ENCODE peak calls at places on chromosomes 13 and 19, in six cellular contexts. One of them, this sample, is unnamed.
A peak's percentile ranks its signal among the peaks of the same experiment; 100 is the strongest.

GRCh38 chr19:1465191-1466016 is 13.6 kb downstream of the C19orf25 start:
- DNase-seq in sigmoid colon: no peak
- DNase-seq in cardiac fibroblast: peak; percentile 51
- DNase-seq in type B pancreatic cell: no peak
- DNase-seq in cardiac muscle cell: no peak
- DNase-seq in uterus: no peak
- DNase-seq in this sample: peak; percentile 75

GRCh38 chr19:46031781-46032596 is 8.8 kb downstream of the IGFL4 start:
- DNase-seq in cardiac muscle cell: no peak
- DNase-seq in sigmoid colon: peak; percentile 43
- DNase-seq in type B pancreatic cell: no peak
- DNase-seq in uterus: no peak
- DNase-seq in cardiac fibroblast: no peak
- DNase-seq in this sample: no peak

GRCh38 chr13:75670496-75670895 is 34.4 kb downstream of the LMO7 start:
- DNase-seq in cardiac fibroblast: peak; percentile 57
- DNase-seq in sigmoid colon: no peak
- DNase-seq in type B pancreatic cell: no peak
- DNase-seq in cardiac muscle cell: no peak
- DNase-seq in uterus: no peak
- DNase-seq in this sample: no peak

GRCh38 chr13:59374720-59375119 is 789.0 kb downstream of the DIAPH3 start:
- DNase-seq in cardiac fibroblast: no peak
- DNase-seq in uterus: no peak
- DNase-seq in cardiac muscle cell: no peak
- DNase-seq in type B pancreatic cell: no peak
- DNase-seq in sigmoid colon: no peak
- DNase-seq in this sample: no peak

GRCh38 chr19:46015080-46015960 is 7.5 kb downstream of the PGLYRP1 start:
- DNase-seq in cardiac fibroblast: no peak
- DNase-seq in cardiac muscle cell: peak; percentile 46
- DNase-seq in sigmoid colon: no peak
- DNase-seq in type B pancreatic cell: no peak
- DNase-seq in uterus: peak; percentile 46
- DNase-seq in this sample: peak; percentile 76

GRCh38 chr19:10193666-10194499 is 870 bp downstream of the DNMT1 start:
- DNase-seq in uterus: no peak
- DNase-seq in type B pancreatic cell: peak; percentile 72
- DNase-seq in cardiac muscle cell: peak; percentile 35
- DNase-seq in cardiac fibroblast: peak; percentile 69
- DNase-seq in sigmoid colon: no peak
- DNase-seq in this sample: peak; percentile 66

GRCh38 chr19:17160908-17161307 is 54.2 kb upstream of the USE1 start:
- DNase-seq in cardiac muscle cell: no peak
- DNase-seq in type B pancreatic cell: no peak
- DNase-seq in sigmoid colon: no peak
- DNase-seq in uterus: no peak
- DNase-seq in cardiac fibroblast: no peak
- DNase-seq in this sample: no peak

GRCh38 chr13:42720116-42720857 is 61.1 kb upstream of the FAM216B start:
- DNase-seq in uterus: peak; percentile 56
- DNase-seq in cardiac fibroblast: peak; percentile 100
- DNase-seq in type B pancreatic cell: no peak
- DNase-seq in cardiac muscle cell: peak; percentile 99
- DNase-seq in sigmoid colon: peak; percentile 75
- DNase-seq in this sample: no peak

GRCh38 chr13:114097893-114098688 is 34.3 kb downstream of the RASA3 start:
- DNase-seq in cardiac fibroblast: no peak
- DNase-seq in uterus: peak; percentile 14
- DNase-seq in sigmoid colon: peak; percentile 57
- DNase-seq in cardiac muscle cell: no peak
- DNase-seq in type B pancreatic cell: no peak
- DNase-seq in this sample: no peak

GRCh38 chr13:97280478-97280877 is 58.3 kb downstream of the MBNL2 start:
- DNase-seq in cardiac fibroblast: no peak
- DNase-seq in cardiac muscle cell: no peak
- DNase-seq in uterus: no peak
- DNase-seq in sigmoid colon: no peak
- DNase-seq in type B pancreatic cell: no peak
- DNase-seq in this sample: no peak

GRCh38 chr19:46133101-46133627 is 8.7 kb upstream of the IGFL3 start:
- DNase-seq in cardiac fibroblast: peak; percentile 98
- DNase-seq in cardiac muscle cell: peak; percentile 92
- DNase-seq in type B pancreatic cell: no peak
- DNase-seq in sigmoid colon: no peak
- DNase-seq in uterus: peak; percentile 41
- DNase-seq in this sample: no peak

GRCh38 chr13:76955236-76955635 is 6.9 kb downstream of the ACOD1 start:
- DNase-seq in cardiac fibroblast: no peak
- DNase-seq in uterus: no peak
- DNase-seq in cardiac muscle cell: no peak
- DNase-seq in sigmoid colon: no peak
- DNase-seq in type B pancreatic cell: no peak
- DNase-seq in this sample: no peak

GRCh38 chr13:48159436-48160225 is 64.7 kb upstream of the MED4 start:
- DNase-seq in sigmoid colon: no peak
- DNase-seq in cardiac fibroblast: peak; percentile 31
- DNase-seq in type B pancreatic cell: no peak
- DNase-seq in cardiac muscle cell: no peak
- DNase-seq in uterus: no peak
- DNase-seq in this sample: no peak

DNA sequence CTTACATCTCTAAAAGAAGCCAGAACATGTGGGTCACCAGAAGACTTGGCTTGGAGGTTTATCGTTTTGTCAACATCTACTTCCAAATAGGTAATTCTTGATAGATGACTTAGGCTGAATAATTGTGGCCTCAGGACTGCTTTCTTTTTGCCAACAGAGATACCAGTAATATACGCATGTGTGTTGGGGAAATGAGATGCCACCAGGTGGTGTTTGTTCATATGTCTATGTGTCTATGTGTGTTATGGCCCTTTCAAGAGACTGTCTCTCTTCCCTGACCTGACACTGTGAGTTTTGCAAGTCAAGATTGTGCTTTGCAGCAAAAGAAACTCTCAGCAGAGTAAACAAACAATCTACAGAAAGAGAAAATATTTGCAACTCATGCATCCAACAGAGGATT is 31.6 kb upstream of the METTL21C start:
- DNase-seq in cardiac fibroblast: no peak
- DNase-seq in type B pancreatic cell: no peak
- DNase-seq in cardiac muscle cell: no peak
- DNase-seq in sigmoid colon: no peak
- DNase-seq in uterus: no peak
- DNase-seq in this sample: no peak
- TF ChIP-seq CTCF in cardiac fibroblast: no peak
- TF ChIP-seq CTCF in type B pancreatic cell: no peak
- TF ChIP-seq CTCF in cardiac muscle cell: no peak
- TF ChIP-seq CTCF in sigmoid colon: no peak
- TF ChIP-seq CTCF in uterus: no peak
- TF ChIP-seq CTCF in this sample: no peak

GRCh38 chr13:107680115-107680514 is 535.2 kb downstream of the LIG4 start:
- DNase-seq in cardiac muscle cell: peak; percentile 3
- DNase-seq in sigmoid colon: no peak
- DNase-seq in type B pancreatic cell: no peak
- DNase-seq in uterus: no peak
- DNase-seq in cardiac fibroblast: no peak
- DNase-seq in this sample: no peak
- TF ChIP-seq CTCF in cardiac muscle cell: no peak
- TF ChIP-seq CTCF in sigmoid colon: no peak
- TF ChIP-seq CTCF in type B pancreatic cell: no peak
- TF ChIP-seq CTCF in uterus: no peak
- TF ChIP-seq CTCF in cardiac fibroblast: no peak
- TF ChIP-seq CTCF in this sample: no peak

DNA sequence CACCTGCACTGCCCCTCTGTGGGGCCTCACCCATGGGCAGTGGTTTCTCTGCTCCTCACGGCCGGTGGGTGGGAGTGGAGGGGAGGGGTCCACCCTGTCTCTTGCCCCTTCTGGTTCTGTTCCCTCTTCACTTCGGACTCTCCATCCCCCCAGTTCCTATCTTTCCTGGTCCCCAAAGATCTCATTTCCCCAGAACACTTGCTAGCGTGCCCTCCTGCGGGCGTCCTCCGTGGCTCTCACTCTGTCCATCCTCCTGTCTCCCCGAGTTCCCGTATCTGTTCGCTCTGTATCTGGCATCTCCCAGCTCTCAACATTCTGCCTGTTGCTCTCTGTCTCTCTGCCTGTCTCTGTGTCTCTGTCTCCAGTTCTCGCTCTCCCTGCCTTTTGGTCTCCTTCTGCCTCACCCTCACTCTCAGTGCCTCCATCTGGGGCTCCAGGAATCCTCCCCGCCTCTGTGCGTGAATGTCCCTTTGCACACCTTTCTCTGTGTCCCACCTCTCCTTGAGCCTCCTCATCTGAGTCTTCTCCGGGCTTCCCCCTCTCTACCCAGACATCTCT is 363 bp downstream of the SPIB start:
- DNase-seq in sigmoid colon: no peak
- DNase-seq in type B pancreatic cell: no peak
- DNase-seq in uterus: no peak
- DNase-seq in cardiac muscle cell: no peak
- DNase-seq in cardiac fibroblast: no peak
- DNase-seq in this sample: no peak
- TF ChIP-seq CTCF in sigmoid colon: no peak
- TF ChIP-seq CTCF in type B pancreatic cell: no peak
- TF ChIP-seq CTCF in uterus: no peak
- TF ChIP-seq CTCF in cardiac muscle cell: no peak
- TF ChIP-seq CTCF in cardiac fibroblast: no peak
- TF ChIP-seq CTCF in this sample: no peak

DNA sequence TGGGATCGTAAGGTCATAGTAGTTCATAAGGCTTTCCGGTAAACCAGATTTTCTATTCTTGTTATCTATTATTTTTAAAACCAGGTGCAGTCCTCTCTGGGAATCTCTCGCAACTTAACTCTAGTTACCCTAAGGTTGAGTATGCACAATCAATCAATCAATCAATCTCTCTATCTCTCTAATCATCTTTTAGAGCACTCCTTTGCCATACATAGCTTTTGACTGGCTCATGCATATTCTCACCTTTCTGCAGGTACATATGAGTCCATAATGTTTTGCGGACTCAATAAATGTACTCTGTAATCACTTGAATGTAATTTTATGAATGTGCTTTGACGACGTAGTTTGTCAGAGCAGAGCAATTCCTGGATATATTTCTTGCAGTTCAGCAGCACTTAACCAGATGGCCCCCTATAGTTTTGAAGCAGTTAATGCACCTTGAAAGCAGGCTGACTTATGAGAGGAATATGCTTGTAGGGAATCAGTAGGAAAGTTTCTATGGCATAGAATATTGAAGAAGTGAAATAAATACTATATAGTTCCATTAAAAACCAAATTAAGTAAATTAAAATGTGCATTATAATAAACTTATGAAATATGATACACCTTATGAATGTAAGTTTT is 524.7 kb downstream of the GPC5 start:
- DNase-seq in cardiac muscle cell: peak; percentile 16
- DNase-seq in type B pancreatic cell: no peak
- DNase-seq in cardiac fibroblast: no peak
- DNase-seq in uterus: no peak
- DNase-seq in sigmoid colon: no peak
- DNase-seq in this sample: no peak
- TF ChIP-seq CTCF in cardiac muscle cell: peak; percentile 25
- TF ChIP-seq CTCF in type B pancreatic cell: peak; percentile 66
- TF ChIP-seq CTCF in cardiac fibroblast: no peak
- TF ChIP-seq CTCF in uterus: no peak
- TF ChIP-seq CTCF in sigmoid colon: no peak
- TF ChIP-seq CTCF in this sample: peak; percentile 73

GRCh38 chr13:46905249-46905648 is 8.4 kb upstream of the HTR2A start:
- DNase-seq in cardiac fibroblast: peak; percentile 20
- DNase-seq in uterus: no peak
- DNase-seq in type B pancreatic cell: no peak
- DNase-seq in cardiac muscle cell: peak; percentile 11
- DNase-seq in sigmoid colon: no peak
- DNase-seq in this sample: no peak
- TF ChIP-seq CTCF in cardiac fibroblast: peak; percentile 10
- TF ChIP-seq CTCF in uterus: no peak
- TF ChIP-seq CTCF in type B pancreatic cell: no peak
- TF ChIP-seq CTCF in cardiac muscle cell: no peak
- TF ChIP-seq CTCF in sigmoid colon: no peak
- TF ChIP-seq CTCF in this sample: no peak

GRCh38 chr13:46565808-46566750 is 13.1 kb downstream of the LRCH1 start:
- DNase-seq in cardiac fibroblast: no peak
- DNase-seq in type B pancreatic cell: no peak
- DNase-seq in sigmoid colon: no peak
- DNase-seq in uterus: no peak
- DNase-seq in cardiac muscle cell: no peak
- DNase-seq in this sample: no peak

GRCh38 chr13:46562152-46562551 is 9.2 kb downstream of the LRCH1 start:
- DNase-seq in sigmoid colon: no peak
- DNase-seq in type B pancreatic cell: no peak
- DNase-seq in uterus: no peak
- DNase-seq in cardiac muscle cell: no peak
- DNase-seq in cardiac fibroblast: no peak
- DNase-seq in this sample: no peak

GRCh38 chr13:46559272-46559805 is 6.4 kb downstream of the LRCH1 start:
- DNase-seq in sigmoid colon: no peak
- DNase-seq in uterus: no peak
- DNase-seq in type B pancreatic cell: no peak
- DNase-seq in cardiac fibroblast: peak; percentile 46
- DNase-seq in cardiac muscle cell: no peak
- DNase-seq in this sample: no peak

GRCh38 chr13:46562581-46562980 is 9.6 kb downstream of the LRCH1 start:
- DNase-seq in uterus: no peak
- DNase-seq in type B pancreatic cell: no peak
- DNase-seq in cardiac muscle cell: no peak
- DNase-seq in cardiac fibroblast: no peak
- DNase-seq in sigmoid colon: no peak
- DNase-seq in this sample: no peak

GRCh38 chr13:46561691-46562090 is 8.7 kb downstream of the LRCH1 start:
- DNase-seq in cardiac fibroblast: no peak
- DNase-seq in uterus: no peak
- DNase-seq in cardiac muscle cell: no peak
- DNase-seq in type B pancreatic cell: no peak
- DNase-seq in sigmoid colon: no peak
- DNase-seq in this sample: no peak
- TF ChIP-seq CTCF in cardiac fibroblast: no peak
- TF ChIP-seq CTCF in uterus: no peak
- TF ChIP-seq CTCF in cardiac muscle cell: no peak
- TF ChIP-seq CTCF in type B pancreatic cell: no peak
- TF ChIP-seq CTCF in sigmoid colon: no peak
- TF ChIP-seq CTCF in this sample: no peak

DNA sequence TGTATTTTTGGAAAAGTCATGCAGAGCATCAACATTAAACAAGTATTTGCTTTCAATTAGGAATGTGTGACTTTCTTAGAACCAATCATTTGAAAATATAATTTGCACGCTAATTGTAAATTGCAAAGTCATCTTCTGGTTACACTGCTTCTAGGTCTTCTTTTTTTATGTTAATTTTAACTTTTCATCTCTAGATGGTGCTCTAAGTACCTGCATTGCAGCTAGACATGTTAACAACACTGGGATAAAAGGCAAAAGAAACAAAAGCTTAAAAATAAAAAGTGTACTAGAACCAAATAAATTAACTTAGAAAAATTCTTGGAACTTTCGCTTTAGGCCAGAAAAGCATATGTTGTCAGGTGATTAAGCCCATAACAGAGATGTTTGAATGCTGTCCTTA is 2758.2 kb downstream of the PCDH9 start:
- DNase-seq in cardiac fibroblast: peak; percentile 75
- DNase-seq in cardiac muscle cell: peak; percentile 62
- DNase-seq in uterus: no peak
- DNase-seq in type B pancreatic cell: no peak
- DNase-seq in sigmoid colon: no peak
- DNase-seq in this sample: no peak
- TF ChIP-seq CTCF in cardiac fibroblast: peak; percentile 47
- TF ChIP-seq CTCF in cardiac muscle cell: peak; percentile 49
- TF ChIP-seq CTCF in uterus: no peak
- TF ChIP-seq CTCF in type B pancreatic cell: peak; percentile 63
- TF ChIP-seq CTCF in sigmoid colon: no peak
- TF ChIP-seq CTCF in this sample: no peak